ENCODE peak calls at places on chromosomes 1 and 21, in ten cellular contexts. One of them, this sample, is unnamed. For H3K4me1, the result is how much of the 10 kb centered on the place peaks cover.

GRCh38 chr1:11531943-11532342 is 53.0 kb downstream of the DISP3 start:
- DNase-seq in A549: no peak
- DNase-seq in H9: no peak
- DNase-seq in stomach: no peak
- DNase-seq in fibroblast of lung: no peak
- DNase-seq in transverse colon: no peak
- DNase-seq in GM23338: no peak
- DNase-seq in heart right ventricle: no peak
- DNase-seq in left lung: peak
- DNase-seq in OCI-LY7: no peak
- DNase-seq in this sample: no peak

GRCh38 chr1:228944241-228944741 is 209.0 kb downstream of the RHOU start:
- DNase-seq in stomach: no peak
- DNase-seq in OCI-LY7: no peak
- DNase-seq in GM23338: no peak
- DNase-seq in fibroblast of lung: no peak
- DNase-seq in heart right ventricle: no peak
- DNase-seq in H9: no peak
- DNase-seq in left lung: no peak
- DNase-seq in transverse colon: no peak
- DNase-seq in A549: no peak
- DNase-seq in this sample: no peak

GRCh38 chr1:237043846-237044636 is 2.1 kb downstream of the RYR2 start:
- DNase-seq in left lung: no peak
- DNase-seq in heart right ventricle: peak
- DNase-seq in A549: no peak
- DNase-seq in OCI-LY7: no peak
- DNase-seq in H9: no peak
- DNase-seq in transverse colon: no peak
- DNase-seq in fibroblast of lung: no peak
- DNase-seq in GM23338: peak
- DNase-seq in stomach: no peak
- DNase-seq in this sample: no peak

GRCh38 chr1:94734963-94735899 is 84.9 kb upstream of the SLC44A3 start:
- DNase-seq in A549: no peak
- DNase-seq in GM23338: peak
- DNase-seq in OCI-LY7: no peak
- DNase-seq in transverse colon: peak
- DNase-seq in fibroblast of lung: peak
- DNase-seq in H9: peak
- DNase-seq in left lung: no peak
- DNase-seq in stomach: peak
- DNase-seq in heart right ventricle: peak
- DNase-seq in this sample: peak

GRCh38 chr21:42763578-42764442 is 110.4 kb downstream of the PDE9A start:
- DNase-seq in left lung: peak
- DNase-seq in H9: no peak
- DNase-seq in OCI-LY7: no peak
- DNase-seq in stomach: no peak
- DNase-seq in transverse colon: no peak
- DNase-seq in heart right ventricle: no peak
- DNase-seq in GM23338: no peak
- DNase-seq in fibroblast of lung: no peak
- DNase-seq in A549: no peak
- DNase-seq in this sample: no peak

GRCh38 chr1:58812926-58813325 is 29.1 kb upstream of the JUN start:
- DNase-seq in heart right ventricle: no peak
- DNase-seq in H9: no peak
- DNase-seq in fibroblast of lung: no peak
- DNase-seq in transverse colon: no peak
- DNase-seq in A549: no peak
- DNase-seq in left lung: no peak
- DNase-seq in OCI-LY7: no peak
- DNase-seq in stomach: no peak
- DNase-seq in GM23338: no peak
- DNase-seq in this sample: peak

GRCh38 chr1:168920456-168921094 is 185.9 kb upstream of the ATP1B1 start:
- DNase-seq in GM23338: no peak
- DNase-seq in transverse colon: no peak
- DNase-seq in left lung: no peak
- DNase-seq in H9: no peak
- DNase-seq in fibroblast of lung: peak
- DNase-seq in OCI-LY7: no peak
- DNase-seq in stomach: peak
- DNase-seq in heart right ventricle: no peak
- DNase-seq in A549: peak
- DNase-seq in this sample: no peak

GRCh38 chr1:178665579-178665978 is 59.5 kb upstream of the RALGPS2 start:
- DNase-seq in fibroblast of lung: no peak
- DNase-seq in stomach: no peak
- DNase-seq in heart right ventricle: no peak
- DNase-seq in left lung: no peak
- DNase-seq in transverse colon: no peak
- DNase-seq in OCI-LY7: no peak
- DNase-seq in H9: no peak
- DNase-seq in GM23338: no peak
- DNase-seq in A549: no peak
- DNase-seq in this sample: no peak

GRCh38 chr1:208207388-208208131 is 36.6 kb downstream of the PLXNA2 start:
- DNase-seq in fibroblast of lung: peak
- DNase-seq in A549: no peak
- DNase-seq in H9: no peak
- DNase-seq in heart right ventricle: peak
- DNase-seq in GM23338: peak
- DNase-seq in stomach: peak
- DNase-seq in left lung: peak
- DNase-seq in transverse colon: no peak
- DNase-seq in OCI-LY7: no peak
- DNase-seq in this sample: peak

GRCh38 chr1:17922833-17923232 is 167.7 kb downstream of the ACTL8 start:
- DNase-seq in left lung: no peak
- DNase-seq in stomach: peak
- DNase-seq in H9: peak
- DNase-seq in A549: peak
- DNase-seq in GM23338: peak
- DNase-seq in heart right ventricle: no peak
- DNase-seq in fibroblast of lung: peak
- DNase-seq in OCI-LY7: peak
- DNase-seq in transverse colon: peak
- DNase-seq in this sample: no peak

GRCh38 chr1:179809506-179810366 is 66.6 kb downstream of the FAM163A start:
- DNase-seq in A549: peak
- DNase-seq in stomach: peak
- DNase-seq in GM23338: peak
- DNase-seq in fibroblast of lung: peak
- DNase-seq in heart right ventricle: peak
- DNase-seq in H9: peak
- DNase-seq in transverse colon: peak
- DNase-seq in left lung: no peak
- DNase-seq in OCI-LY7: peak
- DNase-seq in this sample: peak

GRCh38 chr1:193251950-193252349 is 65.5 kb upstream of the B3GALT2 start:
- DNase-seq in fibroblast of lung: no peak
- DNase-seq in H9: no peak
- DNase-seq in GM23338: no peak
- DNase-seq in left lung: no peak
- DNase-seq in transverse colon: no peak
- DNase-seq in heart right ventricle: no peak
- DNase-seq in A549: no peak
- DNase-seq in stomach: no peak
- DNase-seq in OCI-LY7: no peak
- DNase-seq in this sample: no peak

GRCh38 chr1:24900985-24901781 is 28.9 kb downstream of the RUNX3 start:
- DNase-seq in stomach: peak
- DNase-seq in GM23338: no peak
- DNase-seq in left lung: no peak
- DNase-seq in transverse colon: peak
- DNase-seq in A549: no peak
- DNase-seq in fibroblast of lung: no peak
- DNase-seq in heart right ventricle: no peak
- DNase-seq in H9: no peak
- DNase-seq in OCI-LY7: no peak
- DNase-seq in this sample: no peak

GRCh38 chr1:1917995-1918900 is 831 bp downstream of the TMEM52 start:
- DNase-seq in H9: no peak
- DNase-seq in left lung: no peak
- DNase-seq in fibroblast of lung: no peak
- DNase-seq in heart right ventricle: no peak
- DNase-seq in stomach: no peak
- DNase-seq in transverse colon: peak
- DNase-seq in GM23338: no peak
- DNase-seq in OCI-LY7: no peak
- DNase-seq in A549: no peak
- DNase-seq in this sample: no peak

GRCh38 chr1:32925360-32926142 is 24.4 kb upstream of the TMEM54 start:
- DNase-seq in transverse colon: peak
- DNase-seq in heart right ventricle: no peak
- DNase-seq in A549: no peak
- DNase-seq in left lung: no peak
- DNase-seq in stomach: no peak
- DNase-seq in GM23338: peak
- DNase-seq in fibroblast of lung: peak
- DNase-seq in OCI-LY7: no peak
- DNase-seq in H9: peak
- DNase-seq in this sample: peak
- TF ChIP-seq CTCF in transverse colon: no peak
- TF ChIP-seq CTCF in heart right ventricle: no peak
- TF ChIP-seq CTCF in A549: no peak
- TF ChIP-seq CTCF in left lung: no peak
- TF ChIP-seq CTCF in stomach: no peak
- TF ChIP-seq CTCF in GM23338: peak
- TF ChIP-seq CTCF in fibroblast of lung: no peak
- TF ChIP-seq CTCF in OCI-LY7: no peak
- TF ChIP-seq CTCF in H9: no peak
- TF ChIP-seq CTCF in this sample: peak

DNA sequence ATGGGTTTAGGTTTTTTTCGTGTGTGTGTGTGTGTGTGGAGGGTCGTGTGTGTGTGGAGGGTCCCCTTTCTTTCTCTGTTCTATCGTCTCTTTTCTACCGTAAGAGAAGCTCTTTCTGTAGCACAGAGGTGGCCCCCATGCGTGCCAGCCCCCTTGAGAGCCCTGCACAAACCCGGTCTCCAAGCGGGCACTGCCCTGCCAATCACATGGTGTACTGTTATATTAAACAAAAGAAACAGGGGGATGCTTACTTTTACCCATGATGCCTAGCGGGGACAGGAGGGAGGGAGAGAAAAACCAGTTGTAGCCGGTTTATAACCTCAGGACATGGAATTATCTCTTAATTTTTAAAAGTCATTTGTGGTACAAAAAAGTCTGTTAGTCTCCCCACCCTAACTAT is 41.0 kb downstream of the GATAD2B start:
- DNase-seq in heart right ventricle: no peak
- DNase-seq in OCI-LY7: no peak
- DNase-seq in fibroblast of lung: peak
- DNase-seq in GM23338: no peak
- DNase-seq in stomach: no peak
- DNase-seq in H9: no peak
- DNase-seq in A549: no peak
- DNase-seq in transverse colon: no peak
- DNase-seq in left lung: no peak
- DNase-seq in this sample: no peak
- H3K27ac ChIP-seq in heart right ventricle: peak
- H3K27ac ChIP-seq in OCI-LY7: no peak
- H3K27ac ChIP-seq in fibroblast of lung: peak
- H3K27ac ChIP-seq in GM23338: peak
- H3K27ac ChIP-seq in stomach: peak
- H3K27ac ChIP-seq in H9: no peak
- H3K27ac ChIP-seq in A549: no peak
- H3K27ac ChIP-seq in transverse colon: peak
- H3K27ac ChIP-seq in left lung: peak
- H3K27ac ChIP-seq in this sample: no peak

GRCh38 chr1:30884723-30885122 is 23.8 kb downstream of the SDC3 start:
- DNase-seq in heart right ventricle: no peak
- DNase-seq in GM23338: no peak
- DNase-seq in fibroblast of lung: no peak
- DNase-seq in transverse colon: no peak
- DNase-seq in left lung: no peak
- DNase-seq in H9: no peak
- DNase-seq in A549: no peak
- DNase-seq in stomach: no peak
- DNase-seq in OCI-LY7: no peak
- DNase-seq in this sample: no peak
- H3K4me1 ChIP-seq in heart right ventricle: under half
- H3K4me1 ChIP-seq in GM23338: under half
- H3K4me1 ChIP-seq in fibroblast of lung: under half
- H3K4me1 ChIP-seq in transverse colon: under half
- H3K4me1 ChIP-seq in left lung: under half
- H3K4me1 ChIP-seq in H9: under half
- H3K4me1 ChIP-seq in A549: under half
- H3K4me1 ChIP-seq in stomach: under half
- H3K4me1 ChIP-seq in OCI-LY7: under half
- H3K4me1 ChIP-seq in this sample: under half

GRCh38 chr1:116754203-116754977 is at the start of gene CD2:
- DNase-seq in OCI-LY7: no peak
- DNase-seq in H9: no peak
- DNase-seq in A549: no peak
- DNase-seq in left lung: no peak
- DNase-seq in stomach: peak
- DNase-seq in heart right ventricle: no peak
- DNase-seq in GM23338: no peak
- DNase-seq in transverse colon: peak
- DNase-seq in fibroblast of lung: no peak
- DNase-seq in this sample: no peak

GRCh38 chr1:116759636-116760035 is 5.4 kb downstream of the CD2 start:
- DNase-seq in heart right ventricle: no peak
- DNase-seq in stomach: no peak
- DNase-seq in transverse colon: no peak
- DNase-seq in left lung: no peak
- DNase-seq in H9: no peak
- DNase-seq in A549: no peak
- DNase-seq in fibroblast of lung: no peak
- DNase-seq in OCI-LY7: no peak
- DNase-seq in GM23338: no peak
- DNase-seq in this sample: no peak

GRCh38 chr1:116755036-116755435 is 806 bp downstream of the CD2 start:
- DNase-seq in left lung: no peak
- DNase-seq in transverse colon: no peak
- DNase-seq in OCI-LY7: no peak
- DNase-seq in stomach: no peak
- DNase-seq in H9: no peak
- DNase-seq in fibroblast of lung: no peak
- DNase-seq in GM23338: no peak
- DNase-seq in heart right ventricle: no peak
- DNase-seq in A549: no peak
- DNase-seq in this sample: no peak

GRCh38 chr1:116751626-116752025 is 2.6 kb upstream of the CD2 start:
- DNase-seq in transverse colon: no peak
- DNase-seq in A549: no peak
- DNase-seq in H9: no peak
- DNase-seq in heart right ventricle: no peak
- DNase-seq in stomach: no peak
- DNase-seq in OCI-LY7: no peak
- DNase-seq in left lung: no peak
- DNase-seq in fibroblast of lung: no peak
- DNase-seq in GM23338: no peak
- DNase-seq in this sample: no peak

DNA sequence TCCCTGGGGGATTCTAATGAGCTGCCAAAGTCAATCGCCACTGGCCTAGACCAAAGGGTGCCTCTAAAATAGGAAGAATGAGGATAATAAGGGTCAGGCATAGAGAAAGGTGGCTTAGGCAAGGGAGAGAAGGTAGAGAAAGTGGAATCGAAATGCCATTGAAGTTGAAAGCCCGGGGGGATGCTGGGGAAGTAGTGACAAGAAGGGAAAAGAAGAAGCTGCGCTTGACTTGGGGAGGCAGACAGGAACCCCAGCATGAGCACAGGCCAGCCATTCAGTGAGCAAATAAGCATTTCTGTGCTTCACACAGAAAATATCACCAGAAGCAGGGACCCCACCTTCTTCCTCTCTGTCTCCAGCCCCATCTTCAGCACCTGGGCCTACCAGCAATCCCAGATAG is 1.5 kb downstream of the CD2 start:
- DNase-seq in fibroblast of lung: no peak
- DNase-seq in OCI-LY7: no peak
- DNase-seq in H9: no peak
- DNase-seq in GM23338: no peak
- DNase-seq in left lung: no peak
- DNase-seq in A549: no peak
- DNase-seq in heart right ventricle: no peak
- DNase-seq in transverse colon: no peak
- DNase-seq in stomach: no peak
- DNase-seq in this sample: no peak
- TF ChIP-seq CTCF in fibroblast of lung: no peak
- TF ChIP-seq CTCF in OCI-LY7: no peak
- TF ChIP-seq CTCF in H9: no peak
- TF ChIP-seq CTCF in GM23338: no peak
- TF ChIP-seq CTCF in left lung: no peak
- TF ChIP-seq CTCF in A549: no peak
- TF ChIP-seq CTCF in heart right ventricle: no peak
- TF ChIP-seq CTCF in transverse colon: no peak
- TF ChIP-seq CTCF in stomach: no peak
- TF ChIP-seq CTCF in this sample: no peak

This sample was measured in foreskin keratinocyte.